ENCODE peak calls at places on chromosome 15, in eight cellular contexts. One of them, this sample, is unnamed.

GRCh38 chr15:98760975-98761374 is 112.6 kb downstream of the IGF1R start:
- ATAC-seq in PC-3: no peak
- ATAC-seq in activated T-helper 17 cell treated with anti-CD3 and anti-CD28 coated beads, Interleukin-2, amount 50 U/mL, for 72 hours: no peak
- ATAC-seq in T-cell: no peak
- ATAC-seq in naive thymus-derived CD4-positive, alpha-beta T cell: no peak
- ATAC-seq in CD8-positive, alpha-beta T cell: no peak
- ATAC-seq in left lobe of liver: no peak
- ATAC-seq in activated naive CD8-positive, alpha-beta T cell treated with anti-CD3 and anti-CD28 coated beads, Interleukin-2, amount 50 U/mL, for 24 hours: no peak
- ATAC-seq in this sample: peak

GRCh38 chr15:39438795-39439577 is 141.9 kb upstream of the THBS1 start:
- ATAC-seq in PC-3: peak
- ATAC-seq in activated T-helper 17 cell treated with anti-CD3 and anti-CD28 coated beads, Interleukin-2, amount 50 U/mL, for 72 hours: no peak
- ATAC-seq in T-cell: no peak
- ATAC-seq in naive thymus-derived CD4-positive, alpha-beta T cell: no peak
- ATAC-seq in CD8-positive, alpha-beta T cell: no peak
- ATAC-seq in left lobe of liver: peak
- ATAC-seq in activated naive CD8-positive, alpha-beta T cell treated with anti-CD3 and anti-CD28 coated beads, Interleukin-2, amount 50 U/mL, for 24 hours: no peak
- ATAC-seq in this sample: no peak

GRCh38 chr15:67107014-67107812 is 41.8 kb downstream of the SMAD3 start:
- ATAC-seq in PC-3: peak
- ATAC-seq in activated T-helper 17 cell treated with anti-CD3 and anti-CD28 coated beads, Interleukin-2, amount 50 U/mL, for 72 hours: peak
- ATAC-seq in T-cell: no peak
- ATAC-seq in naive thymus-derived CD4-positive, alpha-beta T cell: no peak
- ATAC-seq in CD8-positive, alpha-beta T cell: no peak
- ATAC-seq in left lobe of liver: peak
- ATAC-seq in activated naive CD8-positive, alpha-beta T cell treated with anti-CD3 and anti-CD28 coated beads, Interleukin-2, amount 50 U/mL, for 24 hours: no peak
- ATAC-seq in this sample: peak

GRCh38 chr15:31223478-31224350 is 102.9 kb upstream of the KLF13 start:
- ATAC-seq in PC-3: no peak
- ATAC-seq in activated T-helper 17 cell treated with anti-CD3 and anti-CD28 coated beads, Interleukin-2, amount 50 U/mL, for 72 hours: no peak
- ATAC-seq in T-cell: no peak
- ATAC-seq in naive thymus-derived CD4-positive, alpha-beta T cell: no peak
- ATAC-seq in CD8-positive, alpha-beta T cell: no peak
- ATAC-seq in left lobe of liver: no peak
- ATAC-seq in activated naive CD8-positive, alpha-beta T cell treated with anti-CD3 and anti-CD28 coated beads, Interleukin-2, amount 50 U/mL, for 24 hours: no peak
- ATAC-seq in this sample: peak

GRCh38 chr15:89898628-89899302 is 5.0 kb upstream of the AP3S2 start:
- ATAC-seq in PC-3: peak
- ATAC-seq in activated T-helper 17 cell treated with anti-CD3 and anti-CD28 coated beads, Interleukin-2, amount 50 U/mL, for 72 hours: no peak
- ATAC-seq in T-cell: peak
- ATAC-seq in naive thymus-derived CD4-positive, alpha-beta T cell: peak
- ATAC-seq in CD8-positive, alpha-beta T cell: peak
- ATAC-seq in left lobe of liver: peak
- ATAC-seq in activated naive CD8-positive, alpha-beta T cell treated with anti-CD3 and anti-CD28 coated beads, Interleukin-2, amount 50 U/mL, for 24 hours: peak
- ATAC-seq in this sample: peak

GRCh38 chr15:76354823-76355440 is 18.4 kb downstream of the ISL2 start:
- ATAC-seq in PC-3: no peak
- ATAC-seq in activated T-helper 17 cell treated with anti-CD3 and anti-CD28 coated beads, Interleukin-2, amount 50 U/mL, for 72 hours: no peak
- ATAC-seq in T-cell: no peak
- ATAC-seq in naive thymus-derived CD4-positive, alpha-beta T cell: no peak
- ATAC-seq in CD8-positive, alpha-beta T cell: no peak
- ATAC-seq in left lobe of liver: no peak
- ATAC-seq in activated naive CD8-positive, alpha-beta T cell treated with anti-CD3 and anti-CD28 coated beads, Interleukin-2, amount 50 U/mL, for 24 hours: no peak
- ATAC-seq in this sample: no peak

GRCh38 chr15:25408428-25408827 is 30.4 kb downstream of the UBE3A start:
- ATAC-seq in PC-3: peak
- ATAC-seq in activated T-helper 17 cell treated with anti-CD3 and anti-CD28 coated beads, Interleukin-2, amount 50 U/mL, for 72 hours: no peak
- ATAC-seq in T-cell: no peak
- ATAC-seq in naive thymus-derived CD4-positive, alpha-beta T cell: no peak
- ATAC-seq in CD8-positive, alpha-beta T cell: no peak
- ATAC-seq in left lobe of liver: peak
- ATAC-seq in activated naive CD8-positive, alpha-beta T cell treated with anti-CD3 and anti-CD28 coated beads, Interleukin-2, amount 50 U/mL, for 24 hours: no peak
- ATAC-seq in this sample: no peak

GRCh38 chr15:33716025-33716424 is 252.3 kb upstream of the CHRM5 start:
- ATAC-seq in PC-3: no peak
- ATAC-seq in activated T-helper 17 cell treated with anti-CD3 and anti-CD28 coated beads, Interleukin-2, amount 50 U/mL, for 72 hours: peak
- ATAC-seq in T-cell: no peak
- ATAC-seq in naive thymus-derived CD4-positive, alpha-beta T cell: no peak
- ATAC-seq in CD8-positive, alpha-beta T cell: no peak
- ATAC-seq in left lobe of liver: no peak
- ATAC-seq in activated naive CD8-positive, alpha-beta T cell treated with anti-CD3 and anti-CD28 coated beads, Interleukin-2, amount 50 U/mL, for 24 hours: peak
- ATAC-seq in this sample: peak

GRCh38 chr15:58839485-58839884 is 68.4 kb downstream of the MINDY2 start:
- ATAC-seq in PC-3: peak
- ATAC-seq in activated T-helper 17 cell treated with anti-CD3 and anti-CD28 coated beads, Interleukin-2, amount 50 U/mL, for 72 hours: no peak
- ATAC-seq in T-cell: no peak
- ATAC-seq in naive thymus-derived CD4-positive, alpha-beta T cell: no peak
- ATAC-seq in CD8-positive, alpha-beta T cell: no peak
- ATAC-seq in left lobe of liver: peak
- ATAC-seq in activated naive CD8-positive, alpha-beta T cell treated with anti-CD3 and anti-CD28 coated beads, Interleukin-2, amount 50 U/mL, for 24 hours: peak
- ATAC-seq in this sample: no peak

GRCh38 chr15:70141376-70142071 is 43.8 kb upstream of the TLE3 start:
- ATAC-seq in PC-3: no peak
- ATAC-seq in activated T-helper 17 cell treated with anti-CD3 and anti-CD28 coated beads, Interleukin-2, amount 50 U/mL, for 72 hours: peak
- ATAC-seq in T-cell: no peak
- ATAC-seq in naive thymus-derived CD4-positive, alpha-beta T cell: peak
- ATAC-seq in CD8-positive, alpha-beta T cell: peak
- ATAC-seq in left lobe of liver: peak
- ATAC-seq in activated naive CD8-positive, alpha-beta T cell treated with anti-CD3 and anti-CD28 coated beads, Interleukin-2, amount 50 U/mL, for 24 hours: peak
- ATAC-seq in this sample: no peak

GRCh38 chr15:93762051-93762450 is 469.3 kb upstream of the MCTP2 start:
- ATAC-seq in PC-3: no peak
- ATAC-seq in activated T-helper 17 cell treated with anti-CD3 and anti-CD28 coated beads, Interleukin-2, amount 50 U/mL, for 72 hours: no peak
- ATAC-seq in T-cell: no peak
- ATAC-seq in naive thymus-derived CD4-positive, alpha-beta T cell: no peak
- ATAC-seq in CD8-positive, alpha-beta T cell: no peak
- ATAC-seq in left lobe of liver: no peak
- ATAC-seq in activated naive CD8-positive, alpha-beta T cell treated with anti-CD3 and anti-CD28 coated beads, Interleukin-2, amount 50 U/mL, for 24 hours: no peak
- ATAC-seq in this sample: no peak

GRCh38 chr15:64892850-64893403 is 18.8 kb upstream of the ANKDD1A start:
- ATAC-seq in PC-3: no peak
- ATAC-seq in activated T-helper 17 cell treated with anti-CD3 and anti-CD28 coated beads, Interleukin-2, amount 50 U/mL, for 72 hours: peak
- ATAC-seq in T-cell: no peak
- ATAC-seq in naive thymus-derived CD4-positive, alpha-beta T cell: no peak
- ATAC-seq in CD8-positive, alpha-beta T cell: no peak
- ATAC-seq in left lobe of liver: no peak
- ATAC-seq in activated naive CD8-positive, alpha-beta T cell treated with anti-CD3 and anti-CD28 coated beads, Interleukin-2, amount 50 U/mL, for 24 hours: peak
- ATAC-seq in this sample: no peak

GRCh38 chr15:74453925-74454763 is 6.8 kb downstream of the UBL7 start:
- ATAC-seq in PC-3: no peak
- ATAC-seq in activated T-helper 17 cell treated with anti-CD3 and anti-CD28 coated beads, Interleukin-2, amount 50 U/mL, for 72 hours: peak
- ATAC-seq in T-cell: peak
- ATAC-seq in naive thymus-derived CD4-positive, alpha-beta T cell: no peak
- ATAC-seq in CD8-positive, alpha-beta T cell: peak
- ATAC-seq in left lobe of liver: no peak
- ATAC-seq in activated naive CD8-positive, alpha-beta T cell treated with anti-CD3 and anti-CD28 coated beads, Interleukin-2, amount 50 U/mL, for 24 hours: peak
- ATAC-seq in this sample: no peak

GRCh38 chr15:80289558-80290277 is 37.7 kb upstream of the CTXND1 start:
- ATAC-seq in PC-3: no peak
- ATAC-seq in activated T-helper 17 cell treated with anti-CD3 and anti-CD28 coated beads, Interleukin-2, amount 50 U/mL, for 72 hours: no peak
- ATAC-seq in T-cell: no peak
- ATAC-seq in naive thymus-derived CD4-positive, alpha-beta T cell: no peak
- ATAC-seq in CD8-positive, alpha-beta T cell: no peak
- ATAC-seq in left lobe of liver: no peak
- ATAC-seq in activated naive CD8-positive, alpha-beta T cell treated with anti-CD3 and anti-CD28 coated beads, Interleukin-2, amount 50 U/mL, for 24 hours: no peak
- ATAC-seq in this sample: no peak

GRCh38 chr15:69734699-69735098 is 282.1 kb downstream of the RPLP1 start:
- ATAC-seq in PC-3: no peak
- ATAC-seq in activated T-helper 17 cell treated with anti-CD3 and anti-CD28 coated beads, Interleukin-2, amount 50 U/mL, for 72 hours: no peak
- ATAC-seq in T-cell: no peak
- ATAC-seq in naive thymus-derived CD4-positive, alpha-beta T cell: no peak
- ATAC-seq in CD8-positive, alpha-beta T cell: no peak
- ATAC-seq in left lobe of liver: no peak
- ATAC-seq in activated naive CD8-positive, alpha-beta T cell treated with anti-CD3 and anti-CD28 coated beads, Interleukin-2, amount 50 U/mL, for 24 hours: no peak
- ATAC-seq in this sample: no peak

GRCh38 chr15:70856884-70857546 is 3.1 kb upstream of the LARP6 start:
- ATAC-seq in PC-3: peak
- ATAC-seq in activated T-helper 17 cell treated with anti-CD3 and anti-CD28 coated beads, Interleukin-2, amount 50 U/mL, for 72 hours: no peak
- ATAC-seq in T-cell: no peak
- ATAC-seq in naive thymus-derived CD4-positive, alpha-beta T cell: no peak
- ATAC-seq in CD8-positive, alpha-beta T cell: no peak
- ATAC-seq in left lobe of liver: peak
- ATAC-seq in activated naive CD8-positive, alpha-beta T cell treated with anti-CD3 and anti-CD28 coated beads, Interleukin-2, amount 50 U/mL, for 24 hours: no peak
- ATAC-seq in this sample: peak

GRCh38 chr15:100301905-100302431 is 39.8 kb downstream of the ADAMTS17 start:
- ATAC-seq in PC-3: no peak
- ATAC-seq in activated T-helper 17 cell treated with anti-CD3 and anti-CD28 coated beads, Interleukin-2, amount 50 U/mL, for 72 hours: no peak
- ATAC-seq in T-cell: no peak
- ATAC-seq in naive thymus-derived CD4-positive, alpha-beta T cell: no peak
- ATAC-seq in CD8-positive, alpha-beta T cell: no peak
- ATAC-seq in left lobe of liver: no peak
- ATAC-seq in activated naive CD8-positive, alpha-beta T cell treated with anti-CD3 and anti-CD28 coated beads, Interleukin-2, amount 50 U/mL, for 24 hours: no peak
- ATAC-seq in this sample: no peak

GRCh38 chr15:101240364-101240763 is 11.5 kb downstream of the CHSY1 start:
- ATAC-seq in PC-3: no peak
- ATAC-seq in activated T-helper 17 cell treated with anti-CD3 and anti-CD28 coated beads, Interleukin-2, amount 50 U/mL, for 72 hours: no peak
- ATAC-seq in T-cell: no peak
- ATAC-seq in naive thymus-derived CD4-positive, alpha-beta T cell: no peak
- ATAC-seq in CD8-positive, alpha-beta T cell: no peak
- ATAC-seq in left lobe of liver: peak
- ATAC-seq in activated naive CD8-positive, alpha-beta T cell treated with anti-CD3 and anti-CD28 coated beads, Interleukin-2, amount 50 U/mL, for 24 hours: no peak
- ATAC-seq in this sample: no peak

GRCh38 chr15:90889736-90890456 is 5.6 kb downstream of the FES start:
- ATAC-seq in PC-3: no peak
- ATAC-seq in activated T-helper 17 cell treated with anti-CD3 and anti-CD28 coated beads, Interleukin-2, amount 50 U/mL, for 72 hours: no peak
- ATAC-seq in T-cell: no peak
- ATAC-seq in naive thymus-derived CD4-positive, alpha-beta T cell: no peak
- ATAC-seq in CD8-positive, alpha-beta T cell: no peak
- ATAC-seq in left lobe of liver: no peak
- ATAC-seq in activated naive CD8-positive, alpha-beta T cell treated with anti-CD3 and anti-CD28 coated beads, Interleukin-2, amount 50 U/mL, for 24 hours: no peak
- ATAC-seq in this sample: no peak

GRCh38 chr15:66802087-66803001 is 100.3 kb downstream of the SMAD6 start:
- ATAC-seq in PC-3: peak
- ATAC-seq in activated T-helper 17 cell treated with anti-CD3 and anti-CD28 coated beads, Interleukin-2, amount 50 U/mL, for 72 hours: no peak
- ATAC-seq in T-cell: peak
- ATAC-seq in naive thymus-derived CD4-positive, alpha-beta T cell: no peak
- ATAC-seq in CD8-positive, alpha-beta T cell: no peak
- ATAC-seq in left lobe of liver: no peak
- ATAC-seq in activated naive CD8-positive, alpha-beta T cell treated with anti-CD3 and anti-CD28 coated beads, Interleukin-2, amount 50 U/mL, for 24 hours: no peak
- ATAC-seq in this sample: no peak

GRCh38 chr15:71841563-71841962 is 31.2 kb downstream of the NR2E3 start:
- ATAC-seq in PC-3: no peak
- ATAC-seq in activated T-helper 17 cell treated with anti-CD3 and anti-CD28 coated beads, Interleukin-2, amount 50 U/mL, for 72 hours: no peak
- ATAC-seq in T-cell: no peak
- ATAC-seq in naive thymus-derived CD4-positive, alpha-beta T cell: no peak
- ATAC-seq in CD8-positive, alpha-beta T cell: no peak
- ATAC-seq in left lobe of liver: no peak
- ATAC-seq in activated naive CD8-positive, alpha-beta T cell treated with anti-CD3 and anti-CD28 coated beads, Interleukin-2, amount 50 U/mL, for 24 hours: no peak
- ATAC-seq in this sample: no peak

GRCh38 chr15:48566669-48567068 is 78.8 kb downstream of the FBN1 start:
- ATAC-seq in PC-3: no peak
- ATAC-seq in activated T-helper 17 cell treated with anti-CD3 and anti-CD28 coated beads, Interleukin-2, amount 50 U/mL, for 72 hours: no peak
- ATAC-seq in T-cell: no peak
- ATAC-seq in naive thymus-derived CD4-positive, alpha-beta T cell: no peak
- ATAC-seq in CD8-positive, alpha-beta T cell: no peak
- ATAC-seq in left lobe of liver: no peak
- ATAC-seq in activated naive CD8-positive, alpha-beta T cell treated with anti-CD3 and anti-CD28 coated beads, Interleukin-2, amount 50 U/mL, for 24 hours: no peak
- ATAC-seq in this sample: no peak

GRCh38 chr15:29031502-29032228 is 145.9 kb downstream of the APBA2 start:
- ATAC-seq in PC-3: no peak
- ATAC-seq in activated T-helper 17 cell treated with anti-CD3 and anti-CD28 coated beads, Interleukin-2, amount 50 U/mL, for 72 hours: peak
- ATAC-seq in T-cell: no peak
- ATAC-seq in naive thymus-derived CD4-positive, alpha-beta T cell: peak
- ATAC-seq in CD8-positive, alpha-beta T cell: peak
- ATAC-seq in left lobe of liver: no peak
- ATAC-seq in activated naive CD8-positive, alpha-beta T cell treated with anti-CD3 and anti-CD28 coated beads, Interleukin-2, amount 50 U/mL, for 24 hours: peak
- ATAC-seq in this sample: no peak

This sample was measured in esophagus mucosa.